ENCODE peak calls at places on chromosomes 6 and 20, in nine cellular contexts. One of them, this sample, is unnamed.

GRCh38 chr6:166353507-166353906 is 11.2 kb upstream of the SFT2D1 start:
- DNase-seq in HFF-Myc: no peak
- DNase-seq in aorta: no peak
- DNase-seq in activated T-helper 1 cell treated with anti-CD3 and anti-CD28 coated beads, Interleukin-12 subunit alpha, Interleukin-12 subunit beta, Interleukin-2, Interleukin-4 antibody, amounts not matched to agents 30 ng/mL and 10 ng/mL and 1 ng/mL, durations not matched to agents 14 hours and 24 hours and 36 hours: no peak
- DNase-seq in iPS-NIHi11: no peak
- DNase-seq in non-pigmented ciliary epithelial cell: no peak
- DNase-seq in stimulated activated CD8-positive, alpha-beta memory T cell treated with anti-CD3 and anti-CD28 coated beads, Interleukin-15, amount 100 ng/mL, for 24 hours: no peak
- DNase-seq in CD8-positive, alpha-beta memory T cell: no peak
- DNase-seq in activated T-cell treated with anti-CD3 and anti-CD28 coated beads for 1 hour: no peak
- DNase-seq in this sample: no peak

GRCh38 chr6:30922447-30922852 is 8.4 kb downstream of the VARS2 start:
- DNase-seq in iPS-NIHi11: no peak
- DNase-seq in aorta: no peak
- DNase-seq in non-pigmented ciliary epithelial cell: no peak
- DNase-seq in HFF-Myc: no peak
- DNase-seq in stimulated activated CD8-positive, alpha-beta memory T cell treated with anti-CD3 and anti-CD28 coated beads, Interleukin-15, amount 100 ng/mL, for 24 hours: no peak
- DNase-seq in activated T-helper 1 cell treated with anti-CD3 and anti-CD28 coated beads, Interleukin-12 subunit alpha, Interleukin-12 subunit beta, Interleukin-2, Interleukin-4 antibody, amounts not matched to agents 30 ng/mL and 10 ng/mL and 1 ng/mL, durations not matched to agents 14 hours and 24 hours and 36 hours: no peak
- DNase-seq in CD8-positive, alpha-beta memory T cell: no peak
- DNase-seq in activated T-cell treated with anti-CD3 and anti-CD28 coated beads for 1 hour: no peak
- DNase-seq in this sample: no peak

GRCh38 chr6:11279213-11279780 is 46.8 kb upstream of the NEDD9 start:
- DNase-seq in activated T-helper 1 cell treated with anti-CD3 and anti-CD28 coated beads, Interleukin-12 subunit alpha, Interleukin-12 subunit beta, Interleukin-2, Interleukin-4 antibody, amounts not matched to agents 30 ng/mL and 10 ng/mL and 1 ng/mL, durations not matched to agents 14 hours and 24 hours and 36 hours: no peak
- DNase-seq in aorta: peak
- DNase-seq in CD8-positive, alpha-beta memory T cell: no peak
- DNase-seq in non-pigmented ciliary epithelial cell: no peak
- DNase-seq in HFF-Myc: no peak
- DNase-seq in iPS-NIHi11: no peak
- DNase-seq in activated T-cell treated with anti-CD3 and anti-CD28 coated beads for 1 hour: no peak
- DNase-seq in stimulated activated CD8-positive, alpha-beta memory T cell treated with anti-CD3 and anti-CD28 coated beads, Interleukin-15, amount 100 ng/mL, for 24 hours: no peak
- DNase-seq in this sample: no peak

GRCh38 chr6:8983202-8983688 is 547.9 kb upstream of the SLC35B3 start:
- DNase-seq in iPS-NIHi11: peak
- DNase-seq in activated T-cell treated with anti-CD3 and anti-CD28 coated beads for 1 hour: peak
- DNase-seq in aorta: peak
- DNase-seq in HFF-Myc: peak
- DNase-seq in non-pigmented ciliary epithelial cell: peak
- DNase-seq in activated T-helper 1 cell treated with anti-CD3 and anti-CD28 coated beads, Interleukin-12 subunit alpha, Interleukin-12 subunit beta, Interleukin-2, Interleukin-4 antibody, amounts not matched to agents 30 ng/mL and 10 ng/mL and 1 ng/mL, durations not matched to agents 14 hours and 24 hours and 36 hours: peak
- DNase-seq in CD8-positive, alpha-beta memory T cell: no peak
- DNase-seq in stimulated activated CD8-positive, alpha-beta memory T cell treated with anti-CD3 and anti-CD28 coated beads, Interleukin-15, amount 100 ng/mL, for 24 hours: peak
- DNase-seq in this sample: peak

GRCh38 chr6:111468329-111469012 is 14.5 kb downstream of the REV3L start:
- DNase-seq in non-pigmented ciliary epithelial cell: no peak
- DNase-seq in iPS-NIHi11: no peak
- DNase-seq in HFF-Myc: no peak
- DNase-seq in activated T-cell treated with anti-CD3 and anti-CD28 coated beads for 1 hour: no peak
- DNase-seq in CD8-positive, alpha-beta memory T cell: no peak
- DNase-seq in activated T-helper 1 cell treated with anti-CD3 and anti-CD28 coated beads, Interleukin-12 subunit alpha, Interleukin-12 subunit beta, Interleukin-2, Interleukin-4 antibody, amounts not matched to agents 30 ng/mL and 10 ng/mL and 1 ng/mL, durations not matched to agents 14 hours and 24 hours and 36 hours: no peak
- DNase-seq in aorta: no peak
- DNase-seq in stimulated activated CD8-positive, alpha-beta memory T cell treated with anti-CD3 and anti-CD28 coated beads, Interleukin-15, amount 100 ng/mL, for 24 hours: no peak
- DNase-seq in this sample: no peak

GRCh38 chr6:34730006-34730405 is 27.3 kb upstream of the SNRPC start:
- DNase-seq in stimulated activated CD8-positive, alpha-beta memory T cell treated with anti-CD3 and anti-CD28 coated beads, Interleukin-15, amount 100 ng/mL, for 24 hours: no peak
- DNase-seq in activated T-cell treated with anti-CD3 and anti-CD28 coated beads for 1 hour: no peak
- DNase-seq in non-pigmented ciliary epithelial cell: no peak
- DNase-seq in iPS-NIHi11: no peak
- DNase-seq in CD8-positive, alpha-beta memory T cell: no peak
- DNase-seq in aorta: no peak
- DNase-seq in activated T-helper 1 cell treated with anti-CD3 and anti-CD28 coated beads, Interleukin-12 subunit alpha, Interleukin-12 subunit beta, Interleukin-2, Interleukin-4 antibody, amounts not matched to agents 30 ng/mL and 10 ng/mL and 1 ng/mL, durations not matched to agents 14 hours and 24 hours and 36 hours: no peak
- DNase-seq in HFF-Myc: no peak
- DNase-seq in this sample: no peak

GRCh38 chr20:58028123-58028522 is 200.3 kb downstream of the ANKRD60 start:
- DNase-seq in CD8-positive, alpha-beta memory T cell: no peak
- DNase-seq in iPS-NIHi11: peak
- DNase-seq in non-pigmented ciliary epithelial cell: no peak
- DNase-seq in HFF-Myc: no peak
- DNase-seq in activated T-helper 1 cell treated with anti-CD3 and anti-CD28 coated beads, Interleukin-12 subunit alpha, Interleukin-12 subunit beta, Interleukin-2, Interleukin-4 antibody, amounts not matched to agents 30 ng/mL and 10 ng/mL and 1 ng/mL, durations not matched to agents 14 hours and 24 hours and 36 hours: no peak
- DNase-seq in aorta: peak
- DNase-seq in stimulated activated CD8-positive, alpha-beta memory T cell treated with anti-CD3 and anti-CD28 coated beads, Interleukin-15, amount 100 ng/mL, for 24 hours: no peak
- DNase-seq in activated T-cell treated with anti-CD3 and anti-CD28 coated beads for 1 hour: no peak
- DNase-seq in this sample: peak

GRCh38 chr20:23120261-23120660 is 34.1 kb upstream of the CD93 start:
- DNase-seq in non-pigmented ciliary epithelial cell: no peak
- DNase-seq in aorta: peak
- DNase-seq in CD8-positive, alpha-beta memory T cell: no peak
- DNase-seq in stimulated activated CD8-positive, alpha-beta memory T cell treated with anti-CD3 and anti-CD28 coated beads, Interleukin-15, amount 100 ng/mL, for 24 hours: no peak
- DNase-seq in iPS-NIHi11: no peak
- DNase-seq in activated T-cell treated with anti-CD3 and anti-CD28 coated beads for 1 hour: no peak
- DNase-seq in activated T-helper 1 cell treated with anti-CD3 and anti-CD28 coated beads, Interleukin-12 subunit alpha, Interleukin-12 subunit beta, Interleukin-2, Interleukin-4 antibody, amounts not matched to agents 30 ng/mL and 10 ng/mL and 1 ng/mL, durations not matched to agents 14 hours and 24 hours and 36 hours: no peak
- DNase-seq in HFF-Myc: no peak
- DNase-seq in this sample: no peak

GRCh38 chr20:4726710-4727391 is 5.1 kb downstream of the PRND start:
- DNase-seq in aorta: no peak
- DNase-seq in CD8-positive, alpha-beta memory T cell: peak
- DNase-seq in activated T-cell treated with anti-CD3 and anti-CD28 coated beads for 1 hour: no peak
- DNase-seq in stimulated activated CD8-positive, alpha-beta memory T cell treated with anti-CD3 and anti-CD28 coated beads, Interleukin-15, amount 100 ng/mL, for 24 hours: no peak
- DNase-seq in activated T-helper 1 cell treated with anti-CD3 and anti-CD28 coated beads, Interleukin-12 subunit alpha, Interleukin-12 subunit beta, Interleukin-2, Interleukin-4 antibody, amounts not matched to agents 30 ng/mL and 10 ng/mL and 1 ng/mL, durations not matched to agents 14 hours and 24 hours and 36 hours: peak
- DNase-seq in non-pigmented ciliary epithelial cell: peak
- DNase-seq in iPS-NIHi11: no peak
- DNase-seq in HFF-Myc: peak
- DNase-seq in this sample: no peak

GRCh38 chr20:63461364-63461763 is 11.1 kb downstream of the KCNQ2 start:
- DNase-seq in iPS-NIHi11: peak
- DNase-seq in activated T-cell treated with anti-CD3 and anti-CD28 coated beads for 1 hour: no peak
- DNase-seq in CD8-positive, alpha-beta memory T cell: no peak
- DNase-seq in stimulated activated CD8-positive, alpha-beta memory T cell treated with anti-CD3 and anti-CD28 coated beads, Interleukin-15, amount 100 ng/mL, for 24 hours: no peak
- DNase-seq in HFF-Myc: no peak
- DNase-seq in non-pigmented ciliary epithelial cell: no peak
- DNase-seq in activated T-helper 1 cell treated with anti-CD3 and anti-CD28 coated beads, Interleukin-12 subunit alpha, Interleukin-12 subunit beta, Interleukin-2, Interleukin-4 antibody, amounts not matched to agents 30 ng/mL and 10 ng/mL and 1 ng/mL, durations not matched to agents 14 hours and 24 hours and 36 hours: no peak
- DNase-seq in aorta: no peak
- DNase-seq in this sample: no peak

GRCh38 chr6:158039571-158040050 is 57.9 kb downstream of the SYNJ2 start:
- DNase-seq in stimulated activated CD8-positive, alpha-beta memory T cell treated with anti-CD3 and anti-CD28 coated beads, Interleukin-15, amount 100 ng/mL, for 24 hours: no peak
- DNase-seq in iPS-NIHi11: no peak
- DNase-seq in HFF-Myc: no peak
- DNase-seq in non-pigmented ciliary epithelial cell: no peak
- DNase-seq in CD8-positive, alpha-beta memory T cell: peak
- DNase-seq in activated T-helper 1 cell treated with anti-CD3 and anti-CD28 coated beads, Interleukin-12 subunit alpha, Interleukin-12 subunit beta, Interleukin-2, Interleukin-4 antibody, amounts not matched to agents 30 ng/mL and 10 ng/mL and 1 ng/mL, durations not matched to agents 14 hours and 24 hours and 36 hours: peak
- DNase-seq in activated T-cell treated with anti-CD3 and anti-CD28 coated beads for 1 hour: no peak
- DNase-seq in aorta: peak
- DNase-seq in this sample: no peak